ENCODE peak calls at places on chromosome 4, in eight cellular contexts. One of them, this sample, is unnamed.

GRCh38 chr4:108940086-108941033 is 177.5 kb upstream of the ETNPPL start:
- DNase-seq in naive thymus-derived CD4-positive, alpha-beta T cell: no peak
- DNase-seq in HuH-7: no peak
- DNase-seq in amygdala: no peak
- DNase-seq in IMR-90: peak; percentile 3
- DNase-seq in hypothalamus: no peak
- DNase-seq in A549: no peak
- DNase-seq in NCI-H774: no peak
- DNase-seq in this sample: no peak

GRCh38 chr4:7872264-7872771 is 67.3 kb downstream of the AFAP1 start:
- DNase-seq in HuH-7: no peak
- DNase-seq in naive thymus-derived CD4-positive, alpha-beta T cell: no peak
- DNase-seq in IMR-90: peak; percentile 98
- DNase-seq in A549: no peak
- DNase-seq in NCI-H774: no peak
- DNase-seq in hypothalamus: no peak
- DNase-seq in amygdala: no peak
- DNase-seq in this sample: peak; percentile 96

GRCh38 chr4:52606766-52607165 is 52.3 kb downstream of the USP46 start:
- DNase-seq in HuH-7: no peak
- DNase-seq in A549: no peak
- DNase-seq in amygdala: no peak
- DNase-seq in NCI-H774: no peak
- DNase-seq in hypothalamus: no peak
- DNase-seq in IMR-90: peak; percentile 63
- DNase-seq in naive thymus-derived CD4-positive, alpha-beta T cell: no peak
- DNase-seq in this sample: peak; percentile 15

GRCh38 chr4:37981844-37982720 is 21.9 kb downstream of the PTTG2 start:
- DNase-seq in IMR-90: peak; percentile 18
- DNase-seq in HuH-7: no peak
- DNase-seq in A549: no peak
- DNase-seq in amygdala: no peak
- DNase-seq in hypothalamus: no peak
- DNase-seq in naive thymus-derived CD4-positive, alpha-beta T cell: no peak
- DNase-seq in NCI-H774: no peak
- DNase-seq in this sample: peak; percentile 18

GRCh38 chr4:166222271-166222670 is 349.2 kb downstream of the TLL1 start:
- DNase-seq in NCI-H774: no peak
- DNase-seq in naive thymus-derived CD4-positive, alpha-beta T cell: no peak
- DNase-seq in HuH-7: no peak
- DNase-seq in hypothalamus: no peak
- DNase-seq in A549: no peak
- DNase-seq in amygdala: no peak
- DNase-seq in IMR-90: no peak
- DNase-seq in this sample: no peak

GRCh38 chr4:2036327-2036726 is 22.8 kb upstream of the NAT8L start:
- DNase-seq in hypothalamus: no peak
- DNase-seq in naive thymus-derived CD4-positive, alpha-beta T cell: no peak
- DNase-seq in amygdala: no peak
- DNase-seq in A549: no peak
- DNase-seq in HuH-7: no peak
- DNase-seq in IMR-90: no peak
- DNase-seq in NCI-H774: no peak
- DNase-seq in this sample: no peak

GRCh38 chr4:73576366-73576765 is 43.9 kb downstream of the RASSF6 start:
- DNase-seq in IMR-90: peak; percentile 29
- DNase-seq in A549: no peak
- DNase-seq in NCI-H774: no peak
- DNase-seq in amygdala: no peak
- DNase-seq in naive thymus-derived CD4-positive, alpha-beta T cell: no peak
- DNase-seq in hypothalamus: no peak
- DNase-seq in HuH-7: no peak
- DNase-seq in this sample: peak; percentile 59

GRCh38 chr4:8730681-8731080 is 138.1 kb downstream of the CPZ start:
- DNase-seq in amygdala: no peak
- DNase-seq in hypothalamus: no peak
- DNase-seq in HuH-7: no peak
- DNase-seq in IMR-90: no peak
- DNase-seq in NCI-H774: no peak
- DNase-seq in naive thymus-derived CD4-positive, alpha-beta T cell: no peak
- DNase-seq in A549: no peak
- DNase-seq in this sample: no peak

GRCh38 chr4:3393171-3393570 is 48.6 kb upstream of the HGFAC start:
- DNase-seq in amygdala: no peak
- DNase-seq in NCI-H774: no peak
- DNase-seq in IMR-90: no peak
- DNase-seq in A549: no peak
- DNase-seq in HuH-7: no peak
- DNase-seq in naive thymus-derived CD4-positive, alpha-beta T cell: no peak
- DNase-seq in hypothalamus: no peak
- DNase-seq in this sample: no peak

GRCh38 chr4:40331092-40331824 is 3.9 kb upstream of the CHRNA9 start:
- DNase-seq in NCI-H774: no peak
- DNase-seq in hypothalamus: no peak
- DNase-seq in amygdala: no peak
- DNase-seq in HuH-7: no peak
- DNase-seq in A549: no peak
- DNase-seq in IMR-90: no peak
- DNase-seq in naive thymus-derived CD4-positive, alpha-beta T cell: no peak
- DNase-seq in this sample: peak; percentile 20

GRCh38 chr4:141919648-141920047 is 283.3 kb downstream of the IL15 start:
- DNase-seq in A549: no peak
- DNase-seq in HuH-7: no peak
- DNase-seq in hypothalamus: no peak
- DNase-seq in amygdala: no peak
- DNase-seq in IMR-90: no peak
- DNase-seq in NCI-H774: no peak
- DNase-seq in naive thymus-derived CD4-positive, alpha-beta T cell: no peak
- DNase-seq in this sample: no peak

GRCh38 chr4:38306482-38307071 is 346.4 kb downstream of the PTTG2 start:
- DNase-seq in HuH-7: no peak
- DNase-seq in hypothalamus: no peak
- DNase-seq in naive thymus-derived CD4-positive, alpha-beta T cell: no peak
- DNase-seq in A549: no peak
- DNase-seq in NCI-H774: no peak
- DNase-seq in IMR-90: no peak
- DNase-seq in amygdala: no peak
- DNase-seq in this sample: no peak

GRCh38 chr4:73257242-73257994 is 1.2 kb downstream of the ANKRD17 start:
- DNase-seq in amygdala: peak; percentile 37
- DNase-seq in hypothalamus: peak; percentile 30
- DNase-seq in HuH-7: peak; percentile 55
- DNase-seq in A549: peak; percentile 35
- DNase-seq in naive thymus-derived CD4-positive, alpha-beta T cell: peak; percentile 44
- DNase-seq in IMR-90: peak; percentile 85
- DNase-seq in NCI-H774: peak; percentile 35
- DNase-seq in this sample: peak; percentile 90

GRCh38 chr4:117783716-117784115 is 250.6 kb upstream of the NDST3 start:
- DNase-seq in amygdala: no peak
- DNase-seq in hypothalamus: no peak
- DNase-seq in HuH-7: no peak
- DNase-seq in NCI-H774: no peak
- DNase-seq in A549: no peak
- DNase-seq in naive thymus-derived CD4-positive, alpha-beta T cell: no peak
- DNase-seq in IMR-90: peak; percentile 62
- DNase-seq in this sample: no peak

GRCh38 chr4:136650541-136651277 is 881.6 kb downstream of the PCDH18 start:
- DNase-seq in HuH-7: no peak
- DNase-seq in amygdala: no peak
- DNase-seq in A549: no peak
- DNase-seq in IMR-90: peak; percentile 62
- DNase-seq in hypothalamus: no peak
- DNase-seq in NCI-H774: peak; percentile 34
- DNase-seq in naive thymus-derived CD4-positive, alpha-beta T cell: no peak
- DNase-seq in this sample: no peak

GRCh38 chr4:18063079-18063478 is 41.5 kb upstream of the LCORL start:
- DNase-seq in naive thymus-derived CD4-positive, alpha-beta T cell: no peak
- DNase-seq in hypothalamus: no peak
- DNase-seq in NCI-H774: no peak
- DNase-seq in A549: no peak
- DNase-seq in HuH-7: no peak
- DNase-seq in amygdala: no peak
- DNase-seq in IMR-90: no peak
- DNase-seq in this sample: no peak

GRCh38 chr4:118344801-118345200 is 8.0 kb downstream of the PRSS12 start:
- DNase-seq in NCI-H774: no peak
- DNase-seq in naive thymus-derived CD4-positive, alpha-beta T cell: no peak
- DNase-seq in amygdala: no peak
- DNase-seq in HuH-7: no peak
- DNase-seq in A549: no peak
- DNase-seq in IMR-90: no peak
- DNase-seq in hypothalamus: no peak
- DNase-seq in this sample: no peak

GRCh38 chr4:56764775-56765174 is 56.7 kb downstream of the SPINK2 start:
- DNase-seq in IMR-90: peak; percentile 71
- DNase-seq in NCI-H774: no peak
- DNase-seq in A549: no peak
- DNase-seq in HuH-7: no peak
- DNase-seq in hypothalamus: no peak
- DNase-seq in amygdala: no peak
- DNase-seq in naive thymus-derived CD4-positive, alpha-beta T cell: no peak
- DNase-seq in this sample: peak; percentile 22

GRCh38 chr4:174928575-174929253 is 10.6 kb downstream of the ADAM29 start:
- DNase-seq in A549: no peak
- DNase-seq in naive thymus-derived CD4-positive, alpha-beta T cell: no peak
- DNase-seq in IMR-90: no peak
- DNase-seq in NCI-H774: no peak
- DNase-seq in amygdala: no peak
- DNase-seq in HuH-7: no peak
- DNase-seq in hypothalamus: no peak
- DNase-seq in this sample: no peak

GRCh38 chr4:21692211-21692610 is 256.4 kb downstream of the KCNIP4 start:
- DNase-seq in NCI-H774: no peak
- DNase-seq in amygdala: no peak
- DNase-seq in IMR-90: no peak
- DNase-seq in naive thymus-derived CD4-positive, alpha-beta T cell: no peak
- DNase-seq in HuH-7: no peak
- DNase-seq in A549: no peak
- DNase-seq in hypothalamus: no peak
- DNase-seq in this sample: no peak

GRCh38 chr4:78534286-78534955 is 17.1 kb upstream of the ANXA3 start:
- DNase-seq in HuH-7: no peak
- DNase-seq in IMR-90: peak; percentile 28
- DNase-seq in amygdala: no peak
- DNase-seq in naive thymus-derived CD4-positive, alpha-beta T cell: no peak
- DNase-seq in NCI-H774: no peak
- DNase-seq in A549: no peak
- DNase-seq in hypothalamus: no peak
- DNase-seq in this sample: no peak

GRCh38 chr4:186095406-186095805 is 9.1 kb upstream of the FAM149A start:
- DNase-seq in IMR-90: no peak
- DNase-seq in NCI-H774: no peak
- DNase-seq in A549: no peak
- DNase-seq in HuH-7: no peak
- DNase-seq in amygdala: no peak
- DNase-seq in hypothalamus: no peak
- DNase-seq in naive thymus-derived CD4-positive, alpha-beta T cell: no peak
- DNase-seq in this sample: no peak

GRCh38 chr4:147078362-147078761 is 132.7 kb upstream of the TTC29 start:
- DNase-seq in A549: no peak
- DNase-seq in HuH-7: no peak
- DNase-seq in amygdala: no peak
- DNase-seq in IMR-90: no peak
- DNase-seq in hypothalamus: no peak
- DNase-seq in naive thymus-derived CD4-positive, alpha-beta T cell: no peak
- DNase-seq in NCI-H774: no peak
- DNase-seq in this sample: peak; percentile 68

GRCh38 chr4:60913026-60913425 is 287.1 kb upstream of the ADGRL3 start:
- DNase-seq in amygdala: no peak
- DNase-seq in hypothalamus: no peak
- DNase-seq in NCI-H774: no peak
- DNase-seq in HuH-7: no peak
- DNase-seq in A549: no peak
- DNase-seq in IMR-90: no peak
- DNase-seq in naive thymus-derived CD4-positive, alpha-beta T cell: no peak
- DNase-seq in this sample: no peak

GRCh38 chr4:101175896-101176676 is 171.2 kb downstream of the PPP3CA start:
- DNase-seq in NCI-H774: no peak
- DNase-seq in HuH-7: no peak
- DNase-seq in naive thymus-derived CD4-positive, alpha-beta T cell: no peak
- DNase-seq in hypothalamus: no peak
- DNase-seq in A549: no peak
- DNase-seq in amygdala: no peak
- DNase-seq in IMR-90: no peak
- DNase-seq in this sample: no peak

GRCh38 chr4:88283661-88284377 is 542 bp downstream of the PPM1K start:
- DNase-seq in hypothalamus: peak; percentile 78
- DNase-seq in NCI-H774: no peak
- DNase-seq in naive thymus-derived CD4-positive, alpha-beta T cell: peak; percentile 68
- DNase-seq in A549: peak; percentile 25
- DNase-seq in HuH-7: peak; percentile 25
- DNase-seq in IMR-90: peak; percentile 50
- DNase-seq in amygdala: no peak
- DNase-seq in this sample: no peak

GRCh38 chr4:154616731-154617130 is 4.3 kb upstream of the FGG start:
- DNase-seq in IMR-90: no peak
- DNase-seq in A549: no peak
- DNase-seq in HuH-7: no peak
- DNase-seq in hypothalamus: no peak
- DNase-seq in amygdala: no peak
- DNase-seq in naive thymus-derived CD4-positive, alpha-beta T cell: no peak
- DNase-seq in NCI-H774: no peak
- DNase-seq in this sample: no peak

This sample was measured in fibroblast of the aortic adventitia.